ENCODE peak calls at places on chromosomes 5 and 9, in seven cellular contexts. V, G, E, W, D, U and B are unnamed samples.

GRCh38 chr9:134466869-134467616 is 140.8 kb downstream of the RXRA start:
- DNase-seq in D (no peak), U (no peak), G (no peak), V (no peak), W (no peak), E (no peak), B (no peak)

GRCh38 chr9:37667706-37668672 is 17.2 kb downstream of the FRMPD1 start:
- DNase-seq in W (no peak), U (no peak), V (no peak), D (peak; percentile 75), E (no peak), G (no peak), B (no peak)

GRCh38 chr9:102113191-102113590 is 374.7 kb upstream of the GRIN3A start:
- DNase-seq in D (no peak), G (no peak), E (no peak), W (no peak), V (peak; percentile 4), U (peak; percentile 8), B (peak; percentile 0)

GRCh38 chr5:12648558-12648957 is 744.3 kb upstream of the CTNND2 start:
- DNase-seq in G (no peak), E (no peak), D (no peak), U (no peak), W (no peak), V (no peak), B (no peak)

GRCh38 chr9:100697339-100697738 is 119.5 kb downstream of the CAVIN4 start:
- DNase-seq in U (no peak), E (no peak), D (no peak), G (no peak), V (no peak), W (no peak), B (no peak)

GRCh38 chr5:114789773-114790402 is 379.8 kb downstream of the TRIM36 start:
- DNase-seq in V (peak; percentile 2), G (peak; percentile 6), D (peak; percentile 39), W (peak; percentile 47), E (peak; percentile 17), U (peak; percentile 11), B (peak; percentile 55)

GRCh38 chr5:172648008-172648359 is 6.9 kb downstream of the NEURL1B start:
- DNase-seq in G (no peak), U (no peak), E (no peak), D (no peak), W (no peak), V (no peak), B (no peak)

GRCh38 chr5:64864171-64864570 is 95.4 kb downstream of the CWC27 start:
- DNase-seq in W (no peak), U (no peak), V (no peak), E (no peak), D (no peak), G (no peak), B (no peak)

GRCh38 chr5:180779985-180780610 is 22.5 kb downstream of the MGAT1 start:
- DNase-seq in E (no peak), V (no peak), G (no peak), D (no peak), W (no peak), U (no peak), B (no peak)

GRCh38 chr9:127562841-127563523 is 49.1 kb upstream of the STXBP1 start:
- DNase-seq in W (no peak), D (no peak), U (peak; percentile 87), V (peak; percentile 61), E (no peak), G (peak; percentile 83), B (peak; percentile 85)

GRCh38 chr5:166369817-166370216 is 1921.6 kb upstream of the WWC1 start:
- DNase-seq in G (no peak), D (no peak), W (peak; percentile 78), V (no peak), E (no peak), U (no peak), B (no peak)

GRCh38 chr5:88667187-88668141 is 215.5 kb downstream of the MEF2C start:
- DNase-seq in G (no peak), W (peak; percentile 68), U (peak; percentile 8), E (no peak), D (no peak), V (no peak), B (no peak)

GRCh38 chr5:10452768-10453331 is 11.2 kb downstream of the ROPN1L start:
- DNase-seq in G (peak; percentile 84), W (peak; percentile 82), V (peak; percentile 95), U (peak; percentile 85), E (peak; percentile 87), D (peak; percentile 73), B (peak; percentile 87)

GRCh38 chr9:14383296-14383695 is 69.4 kb upstream of the NFIB start:
- DNase-seq in U (peak; percentile 14), E (no peak), G (no peak), V (peak; percentile 76), D (no peak), W (peak; percentile 56), B (peak; percentile 29)

GRCh38 chr5:60945760-60946253 is 802 bp downstream of the NDUFAF2 start:
- DNase-seq in W (peak; percentile 48), G (peak; percentile 46), D (no peak), E (no peak), U (peak; percentile 34), V (peak; percentile 66), B (peak; percentile 51)

GRCh38 chr9:128724744-128725211 is 851 bp upstream of the ZDHHC12 start:
- DNase-seq in U (peak; percentile 94), E (peak; percentile 53), D (peak; percentile 87), W (peak; percentile 72), G (peak; percentile 83), V (peak; percentile 85), B (peak; percentile 91)

GRCh38 chr5:153827407-153827806 is 211.3 kb downstream of the FAM114A2 start:
- DNase-seq in V (no peak), G (no peak), W (no peak), U (no peak), E (no peak), D (peak; percentile 55), B (peak; percentile 32)

GRCh38 chr9:81669011-81669739 is 20.2 kb downstream of the TLE1 start:
- DNase-seq in D (no peak), U (no peak), E (no peak), W (no peak), G (no peak), V (no peak), B (no peak)

GRCh38 chr5:73393606-73394489 is 54.7 kb downstream of the FOXD1 start:
- DNase-seq in G (no peak), U (no peak), D (no peak), W (peak; percentile 15), E (no peak), V (peak; percentile 62), B (no peak)

GRCh38 chr5:10621837-10622236 is 58.0 kb downstream of the ANKRD33B start:
- DNase-seq in W (no peak), D (no peak), U (no peak), V (no peak), G (no peak), E (peak; percentile 75), B (no peak)

GRCh38 chr5:111635946-111636315 is 121.1 kb downstream of the NREP start:
- DNase-seq in E (no peak), W (no peak), U (no peak), V (peak; percentile 65), D (no peak), G (no peak), B (peak; percentile 84)

GRCh38 chr5:31187591-31187990 is 5.9 kb upstream of the CDH6 start:
- DNase-seq in D (no peak), E (no peak), U (no peak), W (no peak), G (no peak), V (no peak), B (no peak)

GRCh38 chr9:93128011-93128714 is 5.9 kb downstream of the NINJ1 start:
- DNase-seq in V (no peak), W (no peak), D (no peak), E (no peak), G (no peak), U (no peak), B (no peak)

GRCh38 chr5:5810461-5810860 is 388.0 kb downstream of the ICE1 start:
- DNase-seq in D (no peak), G (no peak), U (no peak), W (no peak), E (no peak), V (no peak), B (no peak)

GRCh38 chr5:135880278-135880677 is 15.4 kb downstream of the IL9 start:
- DNase-seq in D (peak; percentile 52), G (no peak), W (no peak), E (no peak), U (no peak), V (peak; percentile 13), B (no peak)

GRCh38 chr9:4258321-4259093 is 41.4 kb downstream of the GLIS3 start:
- DNase-seq in U (peak; percentile 45), W (no peak), D (no peak), V (peak; percentile 58), G (peak; percentile 60), E (no peak), B (peak; percentile 76)

GRCh38 chr5:21817668-21818419 is 1035.3 kb downstream of the CDH12 start:
- DNase-seq in D (no peak), V (peak; percentile 44), W (peak; percentile 57), G (no peak), U (no peak), E (no peak), B (peak; percentile 31)